ENCODE peak calls at places on chromosomes 1 and 21, in nine cellular contexts. S is foreskin fibroblast, U is HL-60, Y is bronchial epithelial cell, O is colonic mucosa, C is thyroid gland, D is esophagus squamous epithelium, F is cardiac fibroblast, Q is AG09319. X is an unnamed sample.

GRCh38 chr1:46822248-46822826 is 23.5 kb downstream of the CYP4B1 start:
- DNase-seq in Q (no peak), U (no peak), S (no peak), O (no peak), F (no peak), C (no peak), Y (no peak), D (no peak), X (no peak)

GRCh38 chr1:205604825-205605544 is 26.8 kb downstream of the ELK4 start:
- DNase-seq in F (no peak), Y (no peak), O (no peak), D (no peak), S (no peak), U (peak; percentile 93), C (no peak), Q (peak; percentile 49), X (no peak)

GRCh38 chr1:217482356-217483102 is 148.4 kb downstream of the GPATCH2 start:
- DNase-seq in Q (peak; percentile 14), F (peak; percentile 70), O (no peak), D (no peak), U (peak; percentile 7), S (peak; percentile 74), C (no peak), Y (peak; percentile 80), X (no peak)

GRCh38 chr1:1285618-1286311 is 5.5 kb downstream of the SCNN1D start:
- DNase-seq in D (no peak), O (no peak), Y (no peak), Q (no peak), S (no peak), F (no peak), U (no peak), C (no peak), X (no peak)

GRCh38 chr1:224175615-224176014 is 7.4 kb upstream of the DEGS1 start:
- DNase-seq in C (no peak), Y (no peak), Q (no peak), O (no peak), U (no peak), D (no peak), F (peak; percentile 17), S (no peak), X (peak; percentile 68)

GRCh38 chr1:30908446-30908885 is at the start of gene SDC3:
- DNase-seq in D (no peak), C (peak; percentile 23), S (no peak), Y (no peak), U (no peak), O (no peak), F (peak; percentile 48), Q (no peak), X (no peak)

GRCh38 chr1:154730986-154731489 is 123.1 kb upstream of the ADAR start:
- DNase-seq in S (no peak), O (no peak), F (peak; percentile 74), Q (no peak), U (no peak), C (no peak), Y (peak; percentile 32), D (no peak), X (no peak)

GRCh38 chr1:1431006-1431844 is 4.3 kb upstream of the VWA1 start:
- DNase-seq in F (no peak), Q (no peak), S (no peak), U (no peak), C (no peak), Y (no peak), D (no peak), O (no peak), X (no peak)

GRCh38 chr1:164092603-164093353 is 466.2 kb upstream of the PBX1 start:
- DNase-seq in F (peak; percentile 17), Y (no peak), O (peak; percentile 26), Q (no peak), C (no peak), U (no peak), S (no peak), D (no peak), X (no peak)

GRCh38 chr1:201649776-201650607 is 111.1 kb downstream of the NAV1 start:
- DNase-seq in S (peak; percentile 78), Q (peak; percentile 65), C (peak; percentile 97), D (no peak), Y (peak; percentile 64), O (peak; percentile 97), F (peak; percentile 76), U (no peak), X (peak; percentile 63)

GRCh38 chr1:30325999-30326398 is 397.4 kb downstream of the MATN1 start:
- DNase-seq in O (no peak), Q (no peak), D (no peak), F (no peak), U (no peak), Y (no peak), S (no peak), C (no peak), X (no peak)

GRCh38 chr21:26964379-26964778 is 2.5 kb downstream of the ADAMTS5 start:
- DNase-seq in D (no peak), O (peak; percentile 33), Q (no peak), U (no peak), C (peak; percentile 84), S (peak; percentile 64), F (peak; percentile 26), Y (no peak), X (no peak)

GRCh38 chr1:92778371-92778770 is 6.5 kb downstream of the EVI5 start:
- DNase-seq in O (no peak), C (no peak), Q (no peak), F (no peak), Y (no peak), D (no peak), S (no peak), U (no peak), X (no peak)

DNA sequence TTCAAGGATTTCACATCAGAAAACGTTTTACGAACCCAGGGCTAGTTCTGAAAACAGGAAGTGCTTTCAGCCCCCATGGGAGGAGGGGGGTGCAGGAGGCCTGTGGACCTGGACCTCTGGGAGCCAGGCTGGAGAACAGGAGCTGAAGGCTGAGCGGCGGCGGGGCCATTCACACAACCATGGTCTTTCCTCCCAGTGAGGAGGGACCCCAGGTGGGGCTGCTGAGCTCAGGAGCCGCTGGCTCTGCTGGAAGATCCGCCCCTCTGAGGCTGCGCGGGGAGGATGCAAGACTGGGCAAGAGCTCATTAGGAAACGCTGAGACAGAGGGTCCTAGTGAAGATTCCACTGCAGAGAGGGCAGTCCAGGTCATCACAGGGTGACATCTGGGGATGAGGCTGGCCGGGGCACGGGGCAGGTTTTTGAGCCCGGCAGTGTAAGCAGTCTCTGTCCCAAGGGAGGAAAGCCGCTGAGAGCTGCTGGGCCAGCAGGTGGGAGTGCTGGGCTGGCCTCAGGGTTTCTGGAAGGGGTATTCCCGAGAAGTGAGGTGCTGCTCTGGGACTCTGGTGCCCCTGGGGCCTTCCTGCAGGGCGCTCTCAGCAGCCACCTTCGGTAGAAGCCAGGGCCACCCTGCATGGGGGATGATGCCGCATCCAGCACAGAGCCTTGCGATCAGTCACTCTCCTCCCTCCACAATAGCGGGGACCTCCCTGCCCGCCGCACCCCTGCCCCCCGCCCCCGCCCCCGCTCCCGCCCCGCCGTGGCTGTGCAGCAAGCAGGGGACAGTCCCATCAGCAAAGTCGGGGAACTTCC is 7.5 kb downstream of the MX2 start:
- DNase-seq in U (no peak), D (no peak), F (peak; percentile 19), C (peak; percentile 44), O (no peak), S (no peak), Y (no peak), Q (no peak), X (peak; percentile 66)
- TF ChIP-seq CTCF in U (no peak), D (no peak), F (no peak), C (no peak), O (no peak), S (peak; percentile 2), Y (peak; percentile 19), Q (no peak), X (no peak)

DNA sequence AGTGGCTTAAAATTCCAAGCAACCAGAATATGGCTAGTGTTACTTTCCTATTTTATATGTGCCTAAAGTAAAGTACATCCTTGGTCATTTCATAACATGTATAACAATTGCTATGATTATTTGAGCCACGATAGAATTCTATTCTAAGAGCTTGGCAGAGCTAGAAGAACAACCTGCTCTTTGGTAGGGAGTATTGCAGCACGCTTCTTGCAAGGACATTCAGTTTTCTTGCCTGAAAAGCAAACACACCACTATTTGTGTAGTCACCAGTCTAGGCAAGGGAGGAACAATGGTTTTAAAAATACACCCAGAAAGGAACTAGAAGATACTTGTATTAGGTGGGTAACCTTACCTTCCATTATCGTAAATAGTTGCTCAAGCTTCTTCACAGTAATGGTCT is 51.5 kb downstream of the CNST start:
- DNase-seq in F (no peak), O (peak; percentile 2), C (no peak), D (no peak), U (no peak), S (no peak), Q (no peak), Y (no peak), X (no peak)
- TF ChIP-seq CTCF in F (no peak), O (no peak), C (no peak), D (no peak), U (no peak), S (no peak), Q (no peak), Y (no peak), X (no peak)

GRCh38 chr1:234849824-234850223 is 239.8 kb upstream of the IRF2BP2 start:
- DNase-seq in O (peak; percentile 56), C (no peak), F (no peak), D (no peak), S (no peak), Y (no peak), U (no peak), Q (no peak), X (no peak)

GRCh38 chr1:234852659-234853058 is 242.7 kb upstream of the IRF2BP2 start:
- DNase-seq in S (no peak), U (no peak), F (no peak), D (no peak), Q (no peak), C (no peak), O (no peak), Y (no peak), X (no peak)

GRCh38 chr1:234845836-234846235 is 235.9 kb upstream of the IRF2BP2 start:
- DNase-seq in C (no peak), Q (no peak), D (no peak), Y (no peak), U (no peak), F (no peak), O (no peak), S (no peak), X (no peak)

GRCh38 chr1:234851450-234852438 is 241.8 kb upstream of the IRF2BP2 start:
- DNase-seq in Q (no peak), U (peak; percentile 96), D (no peak), F (peak; percentile 49), C (no peak), Y (peak; percentile 61), O (no peak), S (peak; percentile 43), X (no peak)

GRCh38 chr1:234848972-234849641 is 239.1 kb upstream of the IRF2BP2 start:
- DNase-seq in S (peak; percentile 60), Y (peak; percentile 74), C (no peak), F (peak; percentile 40), U (peak; percentile 68), Q (no peak), D (no peak), O (no peak), X (no peak)
- TF ChIP-seq CTCF in S (peak; percentile 6), Y (no peak), C (no peak), F (no peak), U (no peak), Q (no peak), D (no peak), O (no peak), X (no peak)

DNA sequence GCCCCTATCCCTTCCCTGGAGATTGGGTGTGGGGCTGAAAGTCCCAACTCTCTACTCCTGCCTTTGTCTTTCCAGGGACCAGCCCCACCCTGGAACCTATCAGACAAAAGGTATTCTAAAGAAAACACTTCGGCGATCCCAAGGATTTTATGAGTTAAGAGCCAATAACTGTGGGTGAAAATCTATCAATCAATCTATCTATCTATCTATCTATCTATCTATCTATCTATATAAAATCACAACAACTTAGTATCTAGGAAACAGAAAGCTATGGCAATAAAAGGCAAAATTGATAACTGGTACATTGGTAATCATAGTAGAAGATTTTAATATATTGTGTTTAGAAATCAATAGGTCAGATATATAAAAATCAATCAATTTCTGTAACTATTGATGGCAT is 22.9 kb downstream of the TRIM11 start:
- DNase-seq in C (no peak), Q (no peak), S (no peak), F (no peak), D (no peak), O (no peak), Y (no peak), U (no peak), X (no peak)
- TF ChIP-seq CTCF in C (no peak), Q (no peak), S (no peak), F (no peak), D (no peak), O (no peak), Y (no peak), U (no peak), X (no peak)